ENCODE peak calls at places on chromosomes 16 and 17, in seven cellular contexts. U, S, Z, B, D, A and X are unnamed samples.

GRCh38 chr16:28495098-28495793 is 803 bp downstream of the APOBR start:
- ATAC-seq in B (no peak), D (no peak), A (no peak), S (no peak), U (no peak), Z (no peak), X (no peak)

GRCh38 chr16:85955566-85955965 is 56.6 kb downstream of the IRF8 start:
- ATAC-seq in U (no peak), S (no peak), A (peak; percentile 53), Z (no peak), B (no peak), D (no peak), X (no peak)

GRCh38 chr17:416293-417206 is 63.9 kb upstream of the RPH3AL start:
- ATAC-seq in D (no peak), Z (no peak), B (peak; percentile 77), U (peak; percentile 73), A (peak; percentile 70), S (peak; percentile 51), X (peak; percentile 29)

GRCh38 chr16:89475144-89475543 is 15.2 kb downstream of the ANKRD11 start:
- ATAC-seq in Z (no peak), S (no peak), D (no peak), A (no peak), B (no peak), U (no peak), X (no peak)

GRCh38 chr16:67856927-67857546 is 9.5 kb upstream of the CENPT start:
- ATAC-seq in B (no peak), Z (no peak), S (no peak), U (no peak), D (no peak), A (no peak), X (no peak)

GRCh38 chr17:65594585-65594940 is 33.1 kb upstream of the AXIN2 start:
- ATAC-seq in D (no peak), Z (no peak), A (peak; percentile 38), U (no peak), S (no peak), B (no peak), X (no peak)

GRCh38 chr17:68495081-68495480 is 17.1 kb upstream of the PRKAR1A start:
- ATAC-seq in U (no peak), Z (no peak), D (no peak), B (no peak), A (no peak), S (no peak), X (no peak)

GRCh38 chr16:67092227-67092626 is 17.5 kb upstream of the PHAF1 start:
- ATAC-seq in S (no peak), B (peak; percentile 89), U (no peak), A (peak; percentile 84), Z (no peak), D (no peak), X (no peak)

GRCh38 chr16:81830845-81831600 is 51.9 kb downstream of the PLCG2 start:
- ATAC-seq in B (no peak), S (no peak), D (no peak), U (no peak), A (no peak), Z (no peak), X (no peak)

GRCh38 chr16:58882292-58882691 is 148.2 kb upstream of the GOT2 start:
- ATAC-seq in U (no peak), B (no peak), A (no peak), S (no peak), Z (peak; percentile 49), D (no peak), X (no peak)

GRCh38 chr16:75236232-75236631 is 15.2 kb downstream of the BCAR1 start:
- ATAC-seq in Z (no peak), B (peak; percentile 40), S (no peak), U (no peak), D (no peak), A (peak; percentile 47), X (no peak)

GRCh38 chr16:15960124-15960971 is 10.9 kb downstream of the ABCC1 start:
- ATAC-seq in U (no peak), B (no peak), S (no peak), A (no peak), Z (peak; percentile 69), D (no peak), X (no peak)

GRCh38 chr17:35167046-35167445 is 19.4 kb downstream of the UNC45B start:
- ATAC-seq in U (no peak), B (no peak), Z (no peak), S (no peak), D (no peak), A (no peak), X (no peak)

GRCh38 chr17:28864991-28865849 is 10.4 kb downstream of the ERAL1 start:
- ATAC-seq in A (no peak), B (no peak), U (no peak), S (no peak), D (no peak), Z (peak; percentile 52), X (peak; percentile 16)

GRCh38 chr17:73165616-73166404 is 1.0 kb downstream of the SSTR2 start:
- ATAC-seq in B (no peak), S (no peak), A (no peak), Z (peak; percentile 20), D (no peak), U (no peak), X (no peak)

GRCh38 chr16:87877942-87878507 is 8.7 kb upstream of the SLC7A5 start:
- ATAC-seq in B (no peak), U (no peak), Z (peak; percentile 13), S (no peak), D (no peak), A (peak; percentile 17), X (peak; percentile 19)

GRCh38 chr17:2174471-2175293 is 119.8 kb downstream of the HIC1 start:
- ATAC-seq in A (no peak), U (no peak), D (no peak), Z (peak; percentile 45), B (no peak), S (no peak), X (peak; percentile 81)

GRCh38 chr17:2883544-2884203 is 87.4 kb downstream of the RAP1GAP2 start:
- ATAC-seq in A (no peak), Z (peak; percentile 83), B (no peak), D (peak; percentile 93), S (no peak), U (no peak), X (peak; percentile 47)

GRCh38 chr16:86901483-86901882 is 323.1 kb downstream of the FOXL1 start:
- ATAC-seq in U (no peak), S (no peak), Z (peak; percentile 65), D (peak; percentile 60), A (no peak), B (no peak), X (peak; percentile 44)

GRCh38 chr16:78485188-78485898 is 385.9 kb downstream of the WWOX start:
- ATAC-seq in Z (no peak), S (no peak), B (no peak), U (no peak), A (no peak), D (no peak), X (no peak)

GRCh38 chr16:72464052-72464451 is 292.1 kb upstream of the PMFBP1 start:
- ATAC-seq in Z (no peak), S (no peak), U (no peak), A (no peak), D (no peak), B (no peak), X (no peak)

GRCh38 chr16:50879873-50880695 is 138.2 kb downstream of the CYLD start:
- ATAC-seq in A (no peak), Z (no peak), U (no peak), S (no peak), D (no peak), B (no peak), X (peak; percentile 49)

GRCh38 chr17:60151355-60151754 is 1.6 kb downstream of the CA4 start:
- ATAC-seq in D (no peak), Z (no peak), S (peak; percentile 67), B (peak; percentile 89), A (peak; percentile 85), U (peak; percentile 71), X (no peak)

GRCh38 chr17:1050996-1051925 is 54.3 kb downstream of the TIMM22 start:
- ATAC-seq in S (no peak), Z (no peak), D (no peak), U (no peak), B (no peak), A (no peak), X (no peak)

GRCh38 chr16:66895697-66895995 is 15.3 kb downstream of the PDP2 start:
- ATAC-seq in U (no peak), D (no peak), A (no peak), Z (no peak), B (no peak), S (no peak), X (no peak)

GRCh38 chr17:67376509-67376891 is 581 bp upstream of the PITPNC1 start:
- ATAC-seq in A (no peak), B (no peak), D (peak; percentile 0), S (no peak), Z (peak; percentile 12), U (no peak), X (no peak)